ENCODE peak calls at places on chromosomes 13 and 19, in six cellular contexts. X, R, P, Z, Q and C are unnamed samples.

GRCh38 chr19:8536282-8536681 is 22.3 kb upstream of the ZNF414 start:
- DNase-seq in X (no peak), Q (no peak), R (no peak), Z (no peak), P (no peak), C (no peak)

GRCh38 chr13:114023716-114024602 is 50.1 kb upstream of the C13orf46 start:
- DNase-seq in Q (no peak), Z (no peak), R (no peak), P (no peak), X (peak; percentile 51), C (no peak)

GRCh38 chr19:8663920-8664670 is 33.7 kb downstream of the NFILZ start:
- DNase-seq in P (no peak), Q (no peak), R (no peak), X (no peak), Z (no peak), C (no peak)

GRCh38 chr13:53920916-53921315 is 892.3 kb downstream of the OLFM4 start:
- DNase-seq in Q (no peak), X (peak; percentile 37), P (no peak), Z (no peak), R (no peak), C (no peak)

GRCh38 chr19:19366691-19367396 is 38.6 kb upstream of the GATAD2A start:
- DNase-seq in Q (peak; percentile 63), Z (peak; percentile 80), X (peak; percentile 86), R (peak; percentile 54), P (no peak), C (peak; percentile 53)

GRCh38 chr19:2049741-2050348 is 1.2 kb downstream of the MKNK2 start:
- DNase-seq in Q (peak; percentile 54), X (peak; percentile 86), P (peak; percentile 74), Z (peak; percentile 83), R (peak; percentile 64), C (peak; percentile 80)

GRCh38 chr19:51830263-51830662 is 35.3 kb downstream of the FPR3 start:
- DNase-seq in P (no peak), Z (peak; percentile 32), R (no peak), Q (no peak), X (no peak), C (no peak)

GRCh38 chr13:47258384-47258783 is 361.5 kb upstream of the HTR2A start:
- DNase-seq in Q (no peak), X (no peak), P (no peak), R (no peak), Z (no peak), C (no peak)

GRCh38 chr13:106619688-106620555 is 52.0 kb upstream of the ARGLU1 start:
- DNase-seq in Q (peak; percentile 46), X (no peak), Z (peak; percentile 77), P (peak; percentile 24), R (peak; percentile 45), C (no peak)

GRCh38 chr13:113349050-113349449 is 14.9 kb downstream of the GRTP1 start:
- DNase-seq in R (no peak), X (no peak), Q (no peak), P (no peak), Z (no peak), C (no peak)

GRCh38 chr13:31385534-31385933 is 185.8 kb downstream of the B3GLCT start:
- DNase-seq in Z (no peak), Q (no peak), P (no peak), X (no peak), R (no peak), C (no peak)

GRCh38 chr19:6413291-6413690 is 11.3 kb downstream of the KHSRP start:
- DNase-seq in R (no peak), Z (no peak), P (no peak), X (no peak), Q (no peak), C (no peak)

GRCh38 chr19:7681336-7682174 is 922 bp downstream of the TRAPPC5 start:
- DNase-seq in X (peak; percentile 85), R (peak; percentile 35), P (peak; percentile 80), Z (peak; percentile 81), Q (peak; percentile 57), C (peak; percentile 64)

GRCh38 chr19:14433454-14434156 is 499 bp downstream of the PKN1 start:
- DNase-seq in P (no peak), R (no peak), Q (no peak), Z (no peak), X (peak; percentile 69), C (peak; percentile 40)

GRCh38 chr19:29841559-29842367 is 30.0 kb downstream of the CCNE1 start:
- DNase-seq in R (peak; percentile 23), X (no peak), Q (peak; percentile 47), P (no peak), Z (peak; percentile 38), C (no peak)

GRCh38 chr13:45368571-45368970 is 27.6 kb upstream of the TPT1 start:
- DNase-seq in Q (no peak), X (no peak), P (no peak), Z (no peak), R (no peak), C (no peak)

GRCh38 chr19:45824041-45824471 is 8.9 kb upstream of the RSPH6A start:
- DNase-seq in Q (no peak), P (no peak), X (peak; percentile 55), Z (peak; percentile 14), R (peak; percentile 39), C (no peak)

GRCh38 chr19:7467009-7467989 is 21.5 kb downstream of the PEX11G start:
- DNase-seq in P (no peak), R (no peak), Q (no peak), Z (no peak), X (no peak), C (no peak)

GRCh38 chr19:51511353-51511752 is 9.8 kb upstream of the SIGLEC12 start:
- DNase-seq in Q (no peak), P (no peak), Z (peak; percentile 17), R (no peak), X (no peak), C (no peak)

GRCh38 chr19:38134538-38135149 is 89.4 kb downstream of the DPF1 start:
- DNase-seq in Z (peak; percentile 72), P (no peak), Q (peak; percentile 32), X (no peak), R (no peak), C (no peak)
- H3K4me3 ChIP-seq in Z (no peak overlapping the region), P (no peak overlapping the region), Q (no peak overlapping the region), X (no peak overlapping the region), R (no peak overlapping the region), C (no peak overlapping the region)

GRCh38 chr19:449916-450315 is 10.9 kb downstream of the SHC2 start:
- DNase-seq in R (no peak), P (no peak), X (no peak), Q (no peak), Z (no peak), C (no peak)
- TF ChIP-seq CTCF in R (no peak), P (no peak), X (no peak), Q (no peak), Z (no peak), C (no peak)

GRCh38 chr19:13012690-13013608 is 17.7 kb downstream of the NFIX start:
- DNase-seq in X (no peak), P (peak; percentile 74), Z (peak; percentile 76), R (peak; percentile 70), Q (no peak), C (peak; percentile 84)
- H3K4me3 ChIP-seq in X (no peak overlapping the region), P (peak overlapping the region; percentile 7), Z (peak overlapping the region; percentile 48), R (peak overlapping the region; percentile 50), Q (peak overlapping the region; percentile 51), C (peak overlapping the region; percentile 42)

GRCh38 chr19:27777726-27778125 is 1435.2 kb downstream of the UQCRFS1 start:
- DNase-seq in P (no peak), Q (no peak), R (no peak), Z (peak; percentile 17), X (no peak), C (no peak)
- TF ChIP-seq CTCF in P (no peak), Q (peak; percentile 52), R (no peak), Z (peak; percentile 48), X (no peak), C (no peak)

GRCh38 chr19:4120531-4120930 is 3.4 kb downstream of the MAP2K2 start:
- DNase-seq in Q (peak; percentile 54), R (peak; percentile 54), P (no peak), Z (peak; percentile 91), X (no peak), C (no peak)

GRCh38 chr19:4119763-4120162 is 4.2 kb downstream of the MAP2K2 start:
- DNase-seq in X (no peak), P (no peak), Q (no peak), R (no peak), Z (no peak), C (no peak)

GRCh38 chr19:4122480-4122879 is 1.4 kb downstream of the MAP2K2 start:
- DNase-seq in Z (no peak), X (no peak), Q (no peak), R (no peak), P (no peak), C (no peak)

GRCh38 chr19:4121815-4122214 is 2.1 kb downstream of the MAP2K2 start:
- DNase-seq in P (no peak), R (no peak), Z (no peak), X (no peak), Q (no peak), C (no peak)

GRCh38 chr19:4120933-4121612 is 2.8 kb downstream of the MAP2K2 start:
- DNase-seq in Z (no peak), R (no peak), Q (no peak), P (no peak), X (no peak), C (no peak)
- H3K4me3 ChIP-seq in Z (peak overlapping the region; percentile 7), R (no peak overlapping the region), Q (no peak overlapping the region), P (no peak overlapping the region), X (no peak overlapping the region), C (no peak overlapping the region)

DNA sequence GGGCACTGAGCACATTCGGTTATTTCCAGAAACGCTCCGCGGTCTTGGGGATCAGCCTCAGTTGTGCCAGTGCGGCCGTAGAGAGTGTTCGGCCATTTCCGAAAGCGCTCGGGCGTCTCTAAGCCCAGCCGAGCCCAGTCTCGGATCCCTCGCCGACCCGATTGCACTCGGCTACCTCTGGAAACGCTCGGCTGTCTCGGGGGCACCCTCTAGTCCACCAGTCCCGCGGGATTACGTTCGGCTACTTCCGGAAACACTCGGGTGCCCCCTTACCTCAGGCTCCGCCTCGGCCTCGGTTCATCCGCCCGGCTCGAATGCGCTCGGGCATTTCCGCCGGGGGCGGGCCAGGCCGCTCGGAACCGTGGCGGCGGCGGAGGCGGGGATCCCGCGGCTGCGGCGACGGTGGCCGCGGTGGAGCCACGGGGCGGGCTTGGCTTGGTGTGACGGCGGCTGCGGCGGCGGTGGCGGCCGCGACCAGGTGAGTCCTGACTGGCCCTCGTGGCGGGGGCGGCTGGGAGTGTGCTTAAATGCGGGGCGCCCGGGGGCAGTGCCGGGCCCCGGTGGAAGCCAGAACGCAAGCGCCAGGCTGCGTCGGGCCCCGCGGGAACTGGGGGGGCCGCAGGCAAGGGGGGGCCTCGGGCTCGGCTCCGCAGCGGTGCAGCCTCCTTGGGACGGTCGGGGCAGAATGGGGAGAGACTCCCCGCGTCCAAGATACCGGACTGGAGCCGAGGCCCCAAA is at the start of gene PIK3R2:
- DNase-seq in Q (peak; percentile 99), X (peak; percentile 100), P (peak; percentile 100), R (peak; percentile 87), Z (peak; percentile 99), C (peak; percentile 100)
- TF ChIP-seq CTCF in Q (no peak), X (no peak), P (no peak), R (no peak), Z (no peak), C (no peak)